ENCODE peak calls at places on chromosomes 13 and 19, in nine cellular contexts. D, X, F, M, O, T, Z, Q and P are unnamed samples.

GRCh38 chr13:111323549-111323948 is 3.1 kb downstream of the TEX29 start:
- DNase-seq in Q (no peak), Z (no peak), M (no peak), O (no peak), T (no peak), X (no peak), D (no peak), F (no peak), P (no peak)

GRCh38 chr19:1244693-1245451 is 3.3 kb downstream of the ATP5F1D start:
- DNase-seq in Z (no peak), M (no peak), X (no peak), O (peak; percentile 65), D (peak; percentile 62), Q (no peak), T (no peak), F (no peak), P (no peak)

GRCh38 chr19:660793-661426 is 2.1 kb downstream of the RNF126 start:
- DNase-seq in O (no peak), X (no peak), Z (no peak), Q (no peak), F (no peak), T (no peak), M (no peak), D (peak; percentile 76), P (no peak)

GRCh38 chr13:58025821-58026220 is 394.3 kb downstream of the PCDH17 start:
- DNase-seq in Q (no peak), M (no peak), Z (no peak), F (no peak), D (no peak), T (no peak), X (no peak), O (no peak), P (no peak)

GRCh38 chr19:41928221-41928683 is at the start of gene ERFL:
- DNase-seq in D (no peak), M (peak; percentile 68), Q (no peak), Z (no peak), F (no peak), T (peak; percentile 63), O (peak; percentile 51), X (peak; percentile 13), P (no peak)

GRCh38 chr13:74062933-74063332 is 71.3 kb downstream of the KLF12 start:
- DNase-seq in F (peak; percentile 67), O (peak; percentile 82), X (peak; percentile 83), M (no peak), Q (no peak), D (no peak), T (peak; percentile 80), Z (no peak), P (no peak)

GRCh38 chr19:1923319-1923718 is 17.7 kb upstream of the CSNK1G2 start:
- DNase-seq in X (peak; percentile 87), F (no peak), M (no peak), T (peak; percentile 69), Q (no peak), Z (no peak), D (no peak), O (no peak), P (no peak)

GRCh38 chr13:33279898-33280549 is 5.5 kb downstream of the STARD13 start:
- DNase-seq in M (no peak), T (no peak), Z (peak; percentile 96), X (no peak), D (peak; percentile 50), Q (peak; percentile 94), F (peak; percentile 64), O (peak; percentile 87), P (peak; percentile 95)

GRCh38 chr19:43446746-43447489 is 18.5 kb downstream of the LYPD3 start:
- DNase-seq in Q (peak; percentile 62), X (peak; percentile 79), F (peak; percentile 75), M (peak; percentile 82), D (peak; percentile 83), O (peak; percentile 79), T (peak; percentile 77), Z (peak; percentile 67), P (peak; percentile 75)

GRCh38 chr13:52356327-52356726 is 49.6 kb downstream of the THSD1 start:
- DNase-seq in X (no peak), Z (peak; percentile 86), O (peak; percentile 80), T (no peak), D (no peak), F (peak; percentile 27), M (no peak), Q (peak; percentile 88), P (peak; percentile 81)

GRCh38 chr13:99916366-99917103 is 55.0 kb downstream of the ZIC5 start:
- DNase-seq in M (peak; percentile 73), Q (peak; percentile 66), T (peak; percentile 30), Z (peak; percentile 71), O (peak; percentile 79), D (peak; percentile 74), X (peak; percentile 60), F (peak; percentile 82), P (peak; percentile 69)

GRCh38 chr19:47095707-47096704 is 17.6 kb downstream of the ZC3H4 start:
- DNase-seq in D (peak; percentile 92), Q (peak; percentile 93), O (peak; percentile 48), T (no peak), Z (peak; percentile 98), X (no peak), M (no peak), F (no peak), P (peak; percentile 94)

GRCh38 chr19:29326351-29326750 is 113.4 kb upstream of the UQCRFS1 start:
- DNase-seq in T (no peak), O (peak; percentile 30), F (no peak), D (no peak), X (no peak), M (no peak), Z (no peak), Q (no peak), P (no peak)

GRCh38 chr13:76809369-76809768 is 76.8 kb downstream of the KCTD12 start:
- DNase-seq in M (no peak), X (no peak), Z (no peak), O (no peak), D (no peak), Q (no peak), F (no peak), T (no peak), P (peak; percentile 57)

GRCh38 chr13:59208405-59209195 is 955.1 kb downstream of the DIAPH3 start:
- DNase-seq in O (no peak), F (no peak), T (no peak), Q (no peak), M (no peak), D (no peak), Z (no peak), X (no peak), P (no peak)

GRCh38 chr19:8370176-8371010 is 6.4 kb downstream of the ANGPTL4 start:
- DNase-seq in Q (no peak), D (no peak), X (no peak), F (no peak), Z (no peak), M (no peak), O (no peak), T (no peak), P (no peak)

GRCh38 chr19:8366121-8366581 is 2.2 kb downstream of the ANGPTL4 start:
- DNase-seq in D (no peak), Z (no peak), F (no peak), O (no peak), M (no peak), Q (no peak), T (no peak), X (no peak), P (no peak)

GRCh38 chr19:8366961-8367326 is 3.0 kb downstream of the ANGPTL4 start:
- DNase-seq in T (no peak), M (no peak), D (no peak), Z (no peak), X (no peak), F (peak; percentile 83), Q (no peak), O (peak; percentile 40), P (no peak)

GRCh38 chr19:8367327-8368001 is 3.5 kb downstream of the ANGPTL4 start:
- DNase-seq in X (no peak), D (peak; percentile 92), Z (peak; percentile 89), F (peak; percentile 98), T (no peak), O (peak; percentile 92), Q (peak; percentile 90), M (peak; percentile 95), P (peak; percentile 97)

GRCh38 chr19:8368136-8368535 is 4.2 kb downstream of the ANGPTL4 start:
- DNase-seq in Z (no peak), X (no peak), Q (no peak), T (no peak), F (no peak), M (peak; percentile 8), O (no peak), D (no peak), P (no peak)
- H3K36me3 ChIP-seq in Z (no peaks in the 10 kb centered on the region), X (no peaks in the 10 kb centered on the region), Q (peaks cover 22% of the 10 kb centered on the region), T (no peaks in the 10 kb centered on the region), F (peaks cover 4% of the 10 kb centered on the region), M (no peaks in the 10 kb centered on the region), O (no peaks in the 10 kb centered on the region), D (no peaks in the 10 kb centered on the region), P (no peaks in the 10 kb centered on the region)

GRCh38 chr19:56271096-56271495 is 1.5 kb upstream of the EDDM13 start:
- DNase-seq in X (no peak), D (no peak), O (no peak), T (no peak), F (no peak), Q (no peak), Z (no peak), M (no peak), P (no peak)

GRCh38 chr19:56273563-56274117 is 1.1 kb downstream of the EDDM13 start:
- DNase-seq in Z (no peak), O (peak; percentile 31), M (no peak), D (no peak), F (no peak), T (no peak), Q (peak; percentile 35), X (no peak), P (peak; percentile 38)

GRCh38 chr19:56270676-56271075 is 1.9 kb upstream of the EDDM13 start:
- DNase-seq in F (no peak), X (no peak), D (no peak), Q (no peak), Z (no peak), T (no peak), M (no peak), O (peak; percentile 28), P (peak; percentile 9)

GRCh38 chr19:56269348-56269747 is 3.2 kb upstream of the EDDM13 start:
- DNase-seq in M (no peak), Q (no peak), T (no peak), D (no peak), X (no peak), F (no peak), Z (no peak), O (no peak), P (no peak)

GRCh38 chr19:56272448-56272847 is at the start of gene EDDM13:
- DNase-seq in X (no peak), F (no peak), Q (peak; percentile 6), O (no peak), D (no peak), T (no peak), M (peak; percentile 12), Z (no peak), P (no peak)
- H2AFZ ChIP-seq in X (no peak within 1 kb of the TSS), F (no peak within 1 kb of the TSS), Q (peak within 1 kb of the TSS; percentile 50), O (no peak within 1 kb of the TSS), D (no peak within 1 kb of the TSS), T (no peak within 1 kb of the TSS), M (no peak within 1 kb of the TSS), Z (no peak within 1 kb of the TSS), P (no peak within 1 kb of the TSS)

GRCh38 chr19:33459691-33460090 is 61.9 kb downstream of the PEPD start:
- DNase-seq in X (no peak), F (no peak), D (no peak), M (no peak), Q (no peak), Z (no peak), T (no peak), O (no peak), P (no peak)
- H3K4me1 ChIP-seq in X (no peaks in the 10 kb centered on the region), F (no peaks in the 10 kb centered on the region), D (peaks cover 4% of the 10 kb centered on the region), M (no peaks in the 10 kb centered on the region), Q (no peaks in the 10 kb centered on the region), Z (no peaks in the 10 kb centered on the region), T (no peaks in the 10 kb centered on the region), O (no peaks in the 10 kb centered on the region), P (no peaks in the 10 kb centered on the region)

GRCh38 chr13:30738526-30738925 is 3.2 kb downstream of the ALOX5AP start:
- DNase-seq in T (peak; percentile 40), Z (no peak), X (no peak), Q (no peak), F (no peak), O (no peak), M (no peak), D (no peak), P (no peak)
- H3K36me3 ChIP-seq in T (peaks cover 1% of the 10 kb centered on the region), Z (no peaks in the 10 kb centered on the region), X (no peaks in the 10 kb centered on the region), Q (no peaks in the 10 kb centered on the region), F (no peaks in the 10 kb centered on the region), O (no peaks in the 10 kb centered on the region), M (no peaks in the 10 kb centered on the region), D (no peaks in the 10 kb centered on the region), P (no peaks in the 10 kb centered on the region)